ENCODE peak calls at places on chromosomes 12 and 14, in four cellular contexts. J is ovary, R is cardiac muscle cell, E is psoas muscle. I is an unnamed sample.

GRCh38 chr14:50335989-50336391 is 23.9 kb downstream of the DMAC2L start:
- DNase-seq in J (peak; percentile 44), R (no peak), E (peak; percentile 56), I (no peak)

GRCh38 chr12:34343345-34343744 is 321.0 kb downstream of the ALG10 start:
- DNase-seq in J (no peak), R (no peak), E (no peak), I (no peak)

GRCh38 chr12:95118138-95118787 is 44.8 kb upstream of the NR2C1 start:
- DNase-seq in J (no peak), R (peak; percentile 18), E (no peak), I (no peak)

GRCh38 chr12:47602949-47603558 is 102.8 kb downstream of the RPAP3 start:
- DNase-seq in J (no peak), R (no peak), E (no peak), I (no peak)

GRCh38 chr12:50203691-50204090 is 36.5 kb upstream of the CERS5 start:
- DNase-seq in J (no peak), R (no peak), E (no peak), I (no peak)

GRCh38 chr12:98645572-98646067 is 530 bp downstream of the APAF1 start:
- DNase-seq in J (no peak), R (peak; percentile 37), E (no peak), I (no peak)

GRCh38 chr14:78319826-78320635 is 149.9 kb downstream of the NRXN3 start:
- DNase-seq in J (no peak), R (peak; percentile 2), E (no peak), I (no peak)

GRCh38 chr14:99899578-99900178 is 106.5 kb downstream of the EML1 start:
- DNase-seq in J (no peak), R (peak; percentile 30), E (no peak), I (no peak)

GRCh38 chr14:35337557-35338255 is 45.5 kb downstream of the PSMA6 start:
- DNase-seq in J (peak; percentile 19), R (no peak), E (no peak), I (peak; percentile 63)

GRCh38 chr14:71538288-71538687 is 393.9 kb upstream of the RGS6 start:
- DNase-seq in J (no peak), R (no peak), E (no peak), I (no peak)

GRCh38 chr14:54642950-54643695 is 76.2 kb downstream of the SAMD4A start:
- DNase-seq in J (no peak), R (peak; percentile 32), E (no peak), I (no peak)

GRCh38 chr12:48586361-48586760 is 16.5 kb upstream of the LALBA start:
- DNase-seq in J (no peak), R (no peak), E (no peak), I (no peak)

GRCh38 chr12:73308747-73309146 is 1036.6 kb downstream of the TRHDE start:
- DNase-seq in J (no peak), R (no peak), E (no peak), I (no peak)

GRCh38 chr14:77889971-77890442 is 90.1 kb downstream of the ADCK1 start:
- DNase-seq in J (no peak), R (no peak), E (no peak), I (no peak)

GRCh38 chr12:129902371-129903091 is 1.3 kb downstream of the TMEM132D start:
- DNase-seq in J (no peak), R (no peak), E (no peak), I (no peak)

GRCh38 chr12:130120012-130120805 is 42.1 kb upstream of the FZD10 start:
- DNase-seq in J (no peak), R (no peak), E (peak; percentile 62), I (no peak)

GRCh38 chr12:105538880-105539279 is 208.4 kb downstream of the C12orf75 start:
- DNase-seq in J (no peak), R (no peak), E (no peak), I (no peak)

GRCh38 chr14:96268426-96269358 is 12.7 kb downstream of the BDKRB1 start:
- DNase-seq in J (peak; percentile 27), R (no peak), E (peak; percentile 63), I (no peak)

GRCh38 chr14:100476012-100476822 is 111.0 kb downstream of the BEGAIN start:
- DNase-seq in J (no peak), R (peak; percentile 21), E (no peak), I (no peak)

GRCh38 chr14:101733211-101733610 is 28.3 kb upstream of the PPP2R5C start:
- DNase-seq in J (no peak), R (no peak), E (no peak), I (no peak)

GRCh38 chr14:101731187-101732080 is 30.1 kb upstream of the PPP2R5C start:
- DNase-seq in J (no peak), R (no peak), E (no peak), I (peak; percentile 88)

GRCh38 chr14:101729382-101729781 is 32.1 kb upstream of the PPP2R5C start:
- DNase-seq in J (no peak), R (no peak), E (no peak), I (no peak)

GRCh38 chr14:101732128-101732527 is 29.4 kb upstream of the PPP2R5C start:
- DNase-seq in J (no peak), R (no peak), E (no peak), I (no peak)

DNA sequence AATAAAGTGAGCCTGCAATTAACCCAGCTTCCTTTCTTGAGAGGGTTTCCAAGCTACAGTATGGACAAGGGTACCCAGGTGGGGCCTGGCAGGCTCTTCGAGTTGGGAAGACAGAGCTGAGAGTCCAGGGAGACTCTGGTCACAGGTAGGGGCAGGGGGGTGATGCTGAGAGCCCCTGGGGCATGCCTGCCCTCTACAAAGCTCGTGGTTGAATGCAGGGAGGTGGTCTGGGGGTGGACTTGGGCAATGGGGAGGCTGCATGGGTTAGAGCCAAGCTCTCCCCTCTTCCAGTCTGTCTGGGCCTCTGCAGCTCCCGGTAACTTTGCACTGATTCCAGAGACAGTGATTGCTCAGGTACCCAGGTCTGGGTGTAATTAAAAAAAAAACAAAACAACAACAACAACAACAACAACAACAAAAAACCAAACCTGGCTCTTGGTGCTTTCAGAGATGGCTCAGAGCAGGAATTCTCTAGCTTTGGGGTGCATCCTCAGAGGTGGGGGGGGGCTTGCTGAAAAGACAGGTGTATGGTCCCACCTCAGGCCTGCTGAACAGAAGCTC is 30.8 kb upstream of the PPP2R5C start:
- DNase-seq in J (no peak), R (no peak), E (no peak), I (no peak)
- H3K27ac ChIP-seq in J (no peak overlapping the region), R (no peak overlapping the region), E (no peak overlapping the region), I (peak overlapping the region; percentile 85)

GRCh38 chr12:133190176-133190575 is 8.9 kb downstream of the ZNF268 start:
- DNase-seq in J (no peak), R (no peak), E (no peak), I (no peak)
- H3K9me3 ChIP-seq in J (peaks cover 91% of the 10 kb centered on the region), R (peaks cover 3% of the 10 kb centered on the region), E (peaks cover 93% of the 10 kb centered on the region), I (peaks cover 100% of the 10 kb centered on the region)

GRCh38 chr12:57761391-57761998 is 5.4 kb downstream of the CYP27B1 start:
- DNase-seq in J (no peak), R (no peak), E (no peak), I (no peak)
- H3K4me1 ChIP-seq in J (peaks cover 7% of the 10 kb centered on the region), R (peaks cover 3% of the 10 kb centered on the region), E (peaks cover 14% of the 10 kb centered on the region), I (peaks cover 27% of the 10 kb centered on the region)

GRCh38 chr12:46174919-46175318 is 93.9 kb downstream of the SLC38A1 start:
- DNase-seq in J (no peak), R (no peak), E (no peak), I (no peak)

GRCh38 chr12:46177842-46178608 is 90.8 kb downstream of the SLC38A1 start:
- DNase-seq in J (no peak), R (no peak), E (no peak), I (no peak)

GRCh38 chr12:46177020-46177419 is 91.8 kb downstream of the SLC38A1 start:
- DNase-seq in J (no peak), R (no peak), E (no peak), I (no peak)

GRCh38 chr12:46181465-46181864 is 87.4 kb downstream of the SLC38A1 start:
- DNase-seq in J (no peak), R (no peak), E (no peak), I (no peak)

GRCh38 chr12:46179693-46180452 is 89.0 kb downstream of the SLC38A1 start:
- DNase-seq in J (no peak), R (no peak), E (no peak), I (no peak)
- H3K27ac ChIP-seq in J (no peak overlapping the region), R (no peak overlapping the region), E (no peak overlapping the region), I (no peak overlapping the region)

GRCh38 chr12:87165733-87166375 is 863.3 kb downstream of the C12orf50 start:
- DNase-seq in J (no peak), R (no peak), E (no peak), I (no peak)

GRCh38 chr12:87171356-87171755 is 857.8 kb downstream of the C12orf50 start:
- DNase-seq in J (no peak), R (no peak), E (no peak), I (no peak)
- H3K9me3 ChIP-seq in J (no peaks in the 10 kb centered on the region), R (no peaks in the 10 kb centered on the region), E (no peaks in the 10 kb centered on the region), I (no peaks in the 10 kb centered on the region)

DNA sequence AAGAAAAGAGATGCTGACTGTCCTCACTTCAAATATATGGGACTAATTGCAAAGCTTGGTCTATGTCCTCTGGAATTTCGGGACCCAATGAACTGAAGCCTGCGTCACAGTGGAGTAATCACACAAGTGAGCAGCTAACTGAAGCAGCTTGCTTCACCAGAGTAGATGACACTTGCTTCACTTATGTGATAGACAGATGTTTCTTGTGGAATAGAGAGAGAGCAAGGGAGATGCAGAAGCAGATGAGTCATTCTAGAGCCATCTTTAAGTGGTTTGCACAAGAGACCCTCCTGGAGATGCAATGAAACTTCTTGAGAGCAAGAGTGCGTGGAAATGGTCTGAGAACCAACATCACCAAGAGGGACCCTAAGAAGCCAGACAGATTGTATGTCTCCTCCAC is 1537.1 kb upstream of the FLRT2 start:
- DNase-seq in J (no peak), R (no peak), E (no peak), I (no peak)
- H3K4me1 ChIP-seq in J (no peaks in the 10 kb centered on the region), R (no peaks in the 10 kb centered on the region), E (no peaks in the 10 kb centered on the region), I (no peaks in the 10 kb centered on the region)

GRCh38 chr12:30988887-30989286 is 62.3 kb downstream of the TSPAN11 start:
- DNase-seq in J (no peak), R (no peak), E (no peak), I (no peak)

GRCh38 chr12:30985814-30986452 is 59.4 kb downstream of the TSPAN11 start:
- DNase-seq in J (no peak), R (peak; percentile 78), E (no peak), I (peak; percentile 59)

GRCh38 chr12:30989754-30990153 is 63.2 kb downstream of the TSPAN11 start:
- DNase-seq in J (no peak), R (peak; percentile 51), E (no peak), I (no peak)

GRCh38 chr12:30990316-30990715 is 63.8 kb downstream of the TSPAN11 start:
- DNase-seq in J (no peak), R (no peak), E (no peak), I (no peak)

GRCh38 chr12:30988086-30988485 is 61.5 kb downstream of the TSPAN11 start:
- DNase-seq in J (no peak), R (no peak), E (no peak), I (no peak)
- H3K27ac ChIP-seq in J (no peak overlapping the region), R (no peak overlapping the region), E (no peak overlapping the region), I (no peak overlapping the region)